ENCODE peak calls at places on chromosomes 13 and 19, in six cellular contexts. W, T, E, Z, X and Y are unnamed samples.

GRCh38 chr13:48801255-48801654 is 147.5 kb downstream of the CYSLTR2 start:
- DNase-seq in W (no peak), T (no peak), E (no peak), Z (no peak), X (no peak), Y (no peak)

GRCh38 chr19:48881741-48882657 is 9.8 kb downstream of the PPP1R15A start:
- DNase-seq in W (no peak), T (no peak), E (no peak), Z (no peak), X (no peak), Y (no peak)

GRCh38 chr19:677601-678380 is 1.6 kb downstream of the FSTL3 start:
- DNase-seq in W (no peak), T (no peak), E (no peak), Z (no peak), X (no peak), Y (peak)

GRCh38 chr13:84702174-84702573 is 819.9 kb upstream of the SLITRK1 start:
- DNase-seq in W (no peak), T (no peak), E (no peak), Z (no peak), X (no peak), Y (no peak)

GRCh38 chr13:110466261-110466660 is 95.3 kb downstream of the RAB20 start:
- DNase-seq in W (no peak), T (no peak), E (no peak), Z (no peak), X (no peak), Y (no peak)

GRCh38 chr13:110479648-110480047 is 81.9 kb downstream of the RAB20 start:
- DNase-seq in W (no peak), T (peak), E (no peak), Z (no peak), X (no peak), Y (no peak)

GRCh38 chr13:98957731-98958442 is 20.0 kb downstream of the DOCK9 start:
- DNase-seq in W (no peak), T (no peak), E (no peak), Z (no peak), X (no peak), Y (no peak)

GRCh38 chr19:3145909-3146676 is 10.3 kb downstream of the GNA15 start:
- DNase-seq in W (no peak), T (no peak), E (no peak), Z (no peak), X (no peak), Y (peak)

GRCh38 chr19:2540646-2541454 is 64.9 kb downstream of the GADD45B start:
- DNase-seq in W (no peak), T (peak), E (peak), Z (no peak), X (peak), Y (peak)

GRCh38 chr19:1019980-1020867 is 699 bp downstream of the TMEM259 start:
- DNase-seq in W (no peak), T (no peak), E (no peak), Z (no peak), X (no peak), Y (no peak)

GRCh38 chr13:109209526-109209925 is 576.9 kb downstream of the IRS2 start:
- DNase-seq in W (no peak), T (no peak), E (no peak), Z (no peak), X (no peak), Y (no peak)

GRCh38 chr13:75763511-75763910 is 127.4 kb downstream of the LMO7 start:
- DNase-seq in W (no peak), T (no peak), E (no peak), Z (no peak), X (no peak), Y (no peak)

GRCh38 chr19:7701654-7702457 is at the start of gene FCER2:
- DNase-seq in W (no peak), T (peak), E (no peak), Z (no peak), X (no peak), Y (no peak)

GRCh38 chr19:54462713-54463530 is 656 bp downstream of the LENG9 start:
- DNase-seq in W (peak), T (peak), E (peak), Z (peak), X (peak), Y (peak)

GRCh38 chr19:13029893-13030292 is 34.6 kb downstream of the NFIX start:
- DNase-seq in W (no peak), T (no peak), E (no peak), Z (no peak), X (no peak), Y (no peak)

GRCh38 chr13:33489563-33489962 is 204.0 kb upstream of the STARD13 start:
- DNase-seq in W (no peak), T (no peak), E (no peak), Z (no peak), X (no peak), Y (no peak)

GRCh38 chr13:41827507-41828213 is 133.2 kb downstream of the VWA8 start:
- DNase-seq in W (no peak), T (no peak), E (peak), Z (no peak), X (peak), Y (no peak)

GRCh38 chr13:35888327-35888940 is 242.7 kb downstream of the DCLK1 start:
- DNase-seq in W (no peak), T (no peak), E (no peak), Z (no peak), X (peak), Y (no peak)

GRCh38 chr13:110640591-110641029 is 25.3 kb downstream of the NAXD start:
- DNase-seq in W (no peak), T (no peak), E (no peak), Z (no peak), X (no peak), Y (no peak)

GRCh38 chr13:105019073-105019472 is 1516.4 kb downstream of the EFNB2 start:
- DNase-seq in W (no peak), T (no peak), E (no peak), Z (no peak), X (no peak), Y (no peak)

GRCh38 chr13:112105244-112105681 is 38.3 kb downstream of the SOX1 start:
- DNase-seq in W (no peak), T (no peak), E (no peak), Z (no peak), X (no peak), Y (no peak)

GRCh38 chr19:2428027-2428690 is 773 bp upstream of the TIMM13 start:
- DNase-seq in W (no peak), T (peak), E (no peak), Z (no peak), X (peak), Y (peak)

GRCh38 chr13:100922599-100922998 is 248.0 kb upstream of the TMTC4 start:
- DNase-seq in W (no peak), T (no peak), E (no peak), Z (no peak), X (no peak), Y (no peak)

GRCh38 chr19:38728752-38729541 is 15.3 kb downstream of the CAPN12 start:
- DNase-seq in W (no peak), T (peak), E (no peak), Z (no peak), X (no peak), Y (no peak)

GRCh38 chr19:42601811-42602443 is 7.2 kb upstream of the CEACAM8 start:
- DNase-seq in W (no peak), T (no peak), E (peak), Z (no peak), X (peak), Y (no peak)

GRCh38 chr19:48815870-48816501 is 5.2 kb upstream of the BCAT2 start:
- DNase-seq in W (no peak), T (no peak), E (no peak), Z (no peak), X (no peak), Y (no peak)

GRCh38 chr13:55948175-55948574 is 1192.5 kb upstream of the PRR20A start:
- DNase-seq in W (no peak), T (no peak), E (no peak), Z (no peak), X (no peak), Y (peak)

GRCh38 chr19:3796358-3796757 is 10.2 kb upstream of the MATK start:
- DNase-seq in W (no peak), T (no peak), E (no peak), Z (no peak), X (no peak), Y (no peak)

GRCh38 chr13:98428256-98428966 is 148.5 kb downstream of the STK24 start:
- DNase-seq in W (no peak), T (no peak), E (no peak), Z (no peak), X (no peak), Y (no peak)

GRCh38 chr19:15417699-15418098 is 1.1 kb downstream of the AKAP8L start:
- DNase-seq in W (no peak), T (no peak), E (no peak), Z (no peak), X (peak), Y (no peak)

GRCh38 chr13:98222081-98222554 is 45.0 kb upstream of the RNF113B start:
- DNase-seq in W (no peak), T (no peak), E (peak), Z (no peak), X (peak), Y (no peak)

GRCh38 chr13:20043207-20043925 is 84.8 kb downstream of the ZMYM2 start:
- DNase-seq in W (no peak), T (no peak), E (no peak), Z (no peak), X (no peak), Y (peak)

GRCh38 chr13:87676254-87677042 is 5.3 kb downstream of the SLITRK5 start:
- DNase-seq in W (no peak), T (no peak), E (no peak), Z (no peak), X (no peak), Y (no peak)

GRCh38 chr19:47406711-47407416 is 12.5 kb downstream of the MEIS3 start:
- DNase-seq in W (no peak), T (no peak), E (no peak), Z (no peak), X (peak), Y (no peak)

GRCh38 chr19:14127176-14127575 is 9.2 kb downstream of the ASF1B start:
- DNase-seq in W (no peak), T (no peak), E (no peak), Z (no peak), X (no peak), Y (no peak)

GRCh38 chr13:98348476-98348875 is 171.4 kb upstream of the RNF113B start:
- DNase-seq in W (no peak), T (no peak), E (no peak), Z (no peak), X (no peak), Y (no peak)

GRCh38 chr13:78589206-78589605 is 14.1 kb downstream of the POU4F1 start:
- DNase-seq in W (no peak), T (peak), E (no peak), Z (no peak), X (peak), Y (no peak)

GRCh38 chr13:20360041-20360491 is 127.9 kb upstream of the GJB6 start:
- DNase-seq in W (no peak), T (no peak), E (no peak), Z (no peak), X (peak), Y (no peak)